ENCODE peak calls at places on chromosomes 2 and 18, in four cellular contexts. One of them, this sample, is unnamed.

GRCh38 chr2:157150747-157151146 is 106.8 kb upstream of the GALNT5 start:
- DNase-seq in K562: no peak
- DNase-seq in A549: peak
- DNase-seq in HepG2: peak
- DNase-seq in this sample: peak

GRCh38 chr2:138373993-138374408 is 127.6 kb upstream of the SPOPL start:
- DNase-seq in K562: peak
- DNase-seq in A549: peak
- DNase-seq in HepG2: peak
- DNase-seq in this sample: peak

GRCh38 chr2:224429441-224429810 is 27.5 kb upstream of the FAM124B start:
- DNase-seq in K562: no peak
- DNase-seq in A549: no peak
- DNase-seq in HepG2: no peak
- DNase-seq in this sample: no peak

GRCh38 chr2:55309441-55309840 is 40.4 kb upstream of the MTIF2 start:
- DNase-seq in K562: no peak
- DNase-seq in A549: no peak
- DNase-seq in HepG2: no peak
- DNase-seq in this sample: no peak

GRCh38 chr2:24276349-24276899 is 83.9 kb downstream of the ITSN2 start:
- DNase-seq in K562: no peak
- DNase-seq in A549: no peak
- DNase-seq in HepG2: no peak
- DNase-seq in this sample: no peak

GRCh38 chr2:195486987-195487644 is 169.9 kb upstream of the SLC39A10 start:
- DNase-seq in K562: peak
- DNase-seq in A549: peak
- DNase-seq in HepG2: no peak
- DNase-seq in this sample: no peak

GRCh38 chr2:177635696-177636095 is 243.1 kb downstream of the AGPS start:
- DNase-seq in K562: no peak
- DNase-seq in A549: no peak
- DNase-seq in HepG2: no peak
- DNase-seq in this sample: no peak

GRCh38 chr18:54327818-54328217 is 29.8 kb downstream of the STARD6 start:
- DNase-seq in K562: no peak
- DNase-seq in A549: no peak
- DNase-seq in HepG2: no peak
- DNase-seq in this sample: no peak

GRCh38 chr2:132691556-132691955 is 21.6 kb upstream of the LYPD1 start:
- DNase-seq in K562: no peak
- DNase-seq in A549: no peak
- DNase-seq in HepG2: no peak
- DNase-seq in this sample: no peak

GRCh38 chr2:120298173-120298835 is 45.7 kb downstream of the RALB start:
- DNase-seq in K562: peak
- DNase-seq in A549: no peak
- DNase-seq in HepG2: no peak
- DNase-seq in this sample: no peak

GRCh38 chr2:12978058-12978835 is 261.5 kb downstream of the TRIB2 start:
- DNase-seq in K562: no peak
- DNase-seq in A549: no peak
- DNase-seq in HepG2: no peak
- DNase-seq in this sample: no peak

GRCh38 chr18:62485684-62486083 is 37.1 kb upstream of the ZCCHC2 start:
- DNase-seq in K562: peak
- DNase-seq in A549: peak
- DNase-seq in HepG2: peak
- DNase-seq in this sample: no peak

GRCh38 chr18:63298393-63299015 is 21.1 kb downstream of the BCL2 start:
- DNase-seq in K562: no peak
- DNase-seq in A549: no peak
- DNase-seq in HepG2: no peak
- DNase-seq in this sample: no peak

GRCh38 chr2:116456429-116456828 is 1358.1 kb upstream of the DDX18 start:
- DNase-seq in K562: no peak
- DNase-seq in A549: no peak
- DNase-seq in HepG2: no peak
- DNase-seq in this sample: no peak

GRCh38 chr2:155377931-155378444 is 679.5 kb downstream of the KCNJ3 start:
- DNase-seq in K562: no peak
- DNase-seq in A549: no peak
- DNase-seq in HepG2: no peak
- DNase-seq in this sample: no peak

GRCh38 chr2:226877491-226877890 is 41.6 kb downstream of the RHBDD1 start:
- DNase-seq in K562: no peak
- DNase-seq in A549: no peak
- DNase-seq in HepG2: no peak
- DNase-seq in this sample: no peak

GRCh38 chr2:60676950-60677349 is 79.1 kb upstream of the PAPOLG start:
- DNase-seq in K562: no peak
- DNase-seq in A549: no peak
- DNase-seq in HepG2: no peak
- DNase-seq in this sample: no peak

GRCh38 chr2:10406491-10406890 is 41.6 kb downstream of the ODC1 start:
- DNase-seq in K562: no peak
- DNase-seq in A549: no peak
- DNase-seq in HepG2: no peak
- DNase-seq in this sample: no peak

GRCh38 chr2:80231421-80231820 is 73.1 kb downstream of the LRRTM1 start:
- DNase-seq in K562: no peak
- DNase-seq in A549: no peak
- DNase-seq in HepG2: no peak
- DNase-seq in this sample: no peak

GRCh38 chr2:100704156-100704555 is 115.8 kb upstream of the NPAS2 start:
- DNase-seq in K562: no peak
- DNase-seq in A549: no peak
- DNase-seq in HepG2: no peak
- DNase-seq in this sample: no peak

GRCh38 chr2:46845542-46846453 is 69.8 kb downstream of the MCFD2 start:
- DNase-seq in K562: no peak
- DNase-seq in A549: no peak
- DNase-seq in HepG2: no peak
- DNase-seq in this sample: no peak

GRCh38 chr2:117470311-117471095 is 344.0 kb upstream of the DDX18 start:
- DNase-seq in K562: peak
- DNase-seq in A549: peak
- DNase-seq in HepG2: peak
- DNase-seq in this sample: no peak

GRCh38 chr18:36255072-36255708 is 42.3 kb upstream of the FHOD3 start:
- DNase-seq in K562: no peak
- DNase-seq in A549: no peak
- DNase-seq in HepG2: peak
- DNase-seq in this sample: no peak

GRCh38 chr2:167726788-167727187 is 520.6 kb downstream of the STK39 start:
- DNase-seq in K562: no peak
- DNase-seq in A549: no peak
- DNase-seq in HepG2: no peak
- DNase-seq in this sample: no peak

GRCh38 chr2:101899871-101900270 is 91.9 kb upstream of the IL1R2 start:
- DNase-seq in K562: no peak
- DNase-seq in A549: no peak
- DNase-seq in HepG2: no peak
- DNase-seq in this sample: no peak

GRCh38 chr2:45293182-45293581 is 283.9 kb upstream of the SIX2 start:
- DNase-seq in K562: no peak
- DNase-seq in A549: no peak
- DNase-seq in HepG2: no peak
- DNase-seq in this sample: no peak

GRCh38 chr2:111227716-111228141 is 107.0 kb downstream of the BCL2L11 start:
- DNase-seq in K562: no peak
- DNase-seq in A549: peak
- DNase-seq in HepG2: peak
- DNase-seq in this sample: no peak

GRCh38 chr2:188042412-188042811 is 249.3 kb upstream of the GULP1 start:
- DNase-seq in K562: no peak
- DNase-seq in A549: peak
- DNase-seq in HepG2: no peak
- DNase-seq in this sample: no peak

GRCh38 chr2:238053195-238053776 is 7.5 kb upstream of the SCLY start:
- DNase-seq in K562: no peak
- DNase-seq in A549: no peak
- DNase-seq in HepG2: no peak
- DNase-seq in this sample: no peak

GRCh38 chr18:36009214-36009613 is 36.7 kb downstream of the RMP24 start:
- DNase-seq in K562: no peak
- DNase-seq in A549: no peak
- DNase-seq in HepG2: no peak
- DNase-seq in this sample: no peak

GRCh38 chr18:49768051-49768391 is 45.3 kb downstream of the ACAA2 start:
- DNase-seq in K562: peak
- DNase-seq in A549: peak
- DNase-seq in HepG2: peak
- DNase-seq in this sample: no peak

GRCh38 chr2:64493788-64494187 is 30.3 kb upstream of the AFTPH start:
- DNase-seq in K562: no peak
- DNase-seq in A549: no peak
- DNase-seq in HepG2: no peak
- DNase-seq in this sample: no peak

GRCh38 chr18:25646971-25647370 is 295.0 kb upstream of the ZNF521 start:
- DNase-seq in K562: no peak
- DNase-seq in A549: no peak
- DNase-seq in HepG2: no peak
- DNase-seq in this sample: no peak

GRCh38 chr2:235992024-235992423 is 176.2 kb downstream of the GBX2 start:
- DNase-seq in K562: no peak
- DNase-seq in A549: no peak
- DNase-seq in HepG2: no peak
- DNase-seq in this sample: no peak

GRCh38 chr2:8475349-8476045 is 206.4 kb upstream of the ID2 start:
- DNase-seq in K562: no peak
- DNase-seq in A549: no peak
- DNase-seq in HepG2: no peak
- DNase-seq in this sample: peak
- TF ChIP-seq MAX in K562: no peak
- TF ChIP-seq MAX in A549: no peak
- TF ChIP-seq MAX in HepG2: no peak
- TF ChIP-seq MAX in this sample: no peak

GRCh38 chr2:127105656-127106456 is 1.1 kb downstream of the BIN1 start:
- DNase-seq in K562: no peak
- DNase-seq in A549: no peak
- DNase-seq in HepG2: no peak
- DNase-seq in this sample: no peak
- TF ChIP-seq BHLHE40 in K562: no peak
- TF ChIP-seq BHLHE40 in A549: no peak
- TF ChIP-seq BHLHE40 in HepG2: no peak
- TF ChIP-seq BHLHE40 in this sample: no peak

DNA sequence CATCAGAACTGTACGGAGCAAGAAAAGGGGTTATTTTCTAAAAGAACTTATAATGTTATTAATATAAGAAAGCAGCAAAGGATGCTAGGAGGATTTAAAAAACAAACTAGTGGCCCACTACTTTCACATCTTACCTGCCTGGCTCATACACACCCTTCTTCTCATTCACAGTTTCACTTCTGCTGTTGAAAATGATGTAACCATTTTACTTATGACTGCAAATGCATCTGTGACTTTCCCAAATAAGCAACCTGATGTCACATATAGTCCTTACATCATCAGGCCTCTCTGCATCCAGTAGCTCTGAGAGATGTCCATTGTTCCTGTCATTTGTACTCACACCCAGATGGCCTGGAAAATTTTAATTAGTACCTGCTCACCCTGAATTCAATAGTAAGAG is 101.8 kb upstream of the MYO3B start:
- DNase-seq in K562: no peak
- DNase-seq in A549: no peak
- DNase-seq in HepG2: no peak
- DNase-seq in this sample: no peak
- TF ChIP-seq MAX in K562: no peak
- TF ChIP-seq MAX in A549: no peak
- TF ChIP-seq MAX in HepG2: no peak
- TF ChIP-seq MAX in this sample: no peak

GRCh38 chr2:164182116-164182637 is 439.1 kb downstream of the GRB14 start:
- DNase-seq in K562: no peak
- DNase-seq in A549: no peak
- DNase-seq in HepG2: no peak
- DNase-seq in this sample: no peak

GRCh38 chr2:164190700-164191099 is 430.6 kb downstream of the GRB14 start:
- DNase-seq in K562: no peak
- DNase-seq in A549: no peak
- DNase-seq in HepG2: no peak
- DNase-seq in this sample: no peak

GRCh38 chr2:164189851-164190250 is 431.4 kb downstream of the GRB14 start:
- DNase-seq in K562: no peak
- DNase-seq in A549: no peak
- DNase-seq in HepG2: no peak
- DNase-seq in this sample: no peak

DNA sequence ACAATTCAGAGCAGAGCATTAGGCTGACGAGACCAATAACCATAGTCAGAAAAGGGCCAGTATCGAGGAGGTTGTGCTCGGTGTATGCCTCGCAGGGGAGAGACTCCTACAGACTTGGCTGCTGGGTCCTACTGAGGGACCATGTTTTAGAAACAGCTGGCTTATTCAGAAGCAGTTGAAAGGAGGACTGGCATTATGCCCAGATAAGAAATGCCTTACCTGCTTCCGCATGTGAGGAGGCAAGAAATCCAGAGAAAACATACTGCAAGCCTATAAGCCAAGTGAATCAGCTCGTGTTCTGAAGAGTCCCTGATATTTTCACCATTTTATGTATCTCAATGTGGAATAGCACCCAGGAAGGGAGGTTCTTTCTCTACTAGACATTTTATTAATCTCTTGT is 434.7 kb downstream of the GRB14 start:
- DNase-seq in K562: no peak
- DNase-seq in A549: no peak
- DNase-seq in HepG2: no peak
- DNase-seq in this sample: no peak
- TF ChIP-seq BHLHE40 in K562: no peak
- TF ChIP-seq BHLHE40 in A549: no peak
- TF ChIP-seq BHLHE40 in HepG2: no peak
- TF ChIP-seq BHLHE40 in this sample: no peak

GRCh38 chr2:145047554-145047953 is 527.6 kb upstream of the ZEB2 start:
- DNase-seq in K562: no peak
- DNase-seq in A549: no peak
- DNase-seq in HepG2: no peak
- DNase-seq in this sample: no peak

GRCh38 chr2:145041706-145042105 is 521.8 kb upstream of the ZEB2 start:
- DNase-seq in K562: no peak
- DNase-seq in A549: no peak
- DNase-seq in HepG2: no peak
- DNase-seq in this sample: no peak

GRCh38 chr2:145044506-145044905 is 524.6 kb upstream of the ZEB2 start:
- DNase-seq in K562: no peak
- DNase-seq in A549: no peak
- DNase-seq in HepG2: no peak
- DNase-seq in this sample: no peak

GRCh38 chr2:145040433-145040832 is 520.5 kb upstream of the ZEB2 start:
- DNase-seq in K562: no peak
- DNase-seq in A549: no peak
- DNase-seq in HepG2: no peak
- DNase-seq in this sample: no peak

GRCh38 chr2:145043399-145043834 is 523.5 kb upstream of the ZEB2 start:
- DNase-seq in K562: no peak
- DNase-seq in A549: peak
- DNase-seq in HepG2: no peak
- DNase-seq in this sample: no peak
- TF ChIP-seq MAX in K562: no peak
- TF ChIP-seq MAX in A549: no peak
- TF ChIP-seq MAX in HepG2: no peak
- TF ChIP-seq MAX in this sample: no peak

This sample was measured in GM12878.